ENCODE peak calls at places on chromosomes 16 and 17, in eight cellular contexts. One of them, this sample, is unnamed.

GRCh38 chr17:38885044-38885727 is 15.3 kb downstream of the LASP1 start:
- DNase-seq in CD8-positive, alpha-beta T cell: no peak
- DNase-seq in left ventricle myocardium inferior: no peak
- DNase-seq in ascending aorta: no peak
- DNase-seq in GM23338: no peak
- DNase-seq in ovary: no peak
- DNase-seq in endothelial cell of umbilical vein: no peak
- DNase-seq in right lobe of liver: peak; percentile 73
- DNase-seq in this sample: no peak

GRCh38 chr16:78598186-78598585 is 498.7 kb downstream of the WWOX start:
- DNase-seq in GM23338: no peak
- DNase-seq in endothelial cell of umbilical vein: no peak
- DNase-seq in right lobe of liver: peak; percentile 54
- DNase-seq in ascending aorta: no peak
- DNase-seq in ovary: no peak
- DNase-seq in CD8-positive, alpha-beta T cell: no peak
- DNase-seq in left ventricle myocardium inferior: no peak
- DNase-seq in this sample: no peak

GRCh38 chr17:10247806-10248334 is 49.5 kb upstream of the GAS7 start:
- DNase-seq in left ventricle myocardium inferior: no peak
- DNase-seq in CD8-positive, alpha-beta T cell: no peak
- DNase-seq in endothelial cell of umbilical vein: no peak
- DNase-seq in ovary: no peak
- DNase-seq in ascending aorta: peak; percentile 18
- DNase-seq in GM23338: no peak
- DNase-seq in right lobe of liver: no peak
- DNase-seq in this sample: no peak

GRCh38 chr17:17789828-17790672 is 46.7 kb downstream of the SREBF1 start:
- DNase-seq in right lobe of liver: no peak
- DNase-seq in endothelial cell of umbilical vein: no peak
- DNase-seq in left ventricle myocardium inferior: no peak
- DNase-seq in ovary: no peak
- DNase-seq in GM23338: no peak
- DNase-seq in CD8-positive, alpha-beta T cell: no peak
- DNase-seq in ascending aorta: no peak
- DNase-seq in this sample: no peak

GRCh38 chr16:11194913-11195312 is 61.1 kb downstream of the SOCS1 start:
- DNase-seq in right lobe of liver: no peak
- DNase-seq in CD8-positive, alpha-beta T cell: no peak
- DNase-seq in ovary: no peak
- DNase-seq in GM23338: no peak
- DNase-seq in left ventricle myocardium inferior: no peak
- DNase-seq in endothelial cell of umbilical vein: no peak
- DNase-seq in ascending aorta: no peak
- DNase-seq in this sample: no peak

GRCh38 chr17:50679008-50679544 is 28.6 kb downstream of the ANKRD40 start:
- DNase-seq in right lobe of liver: no peak
- DNase-seq in left ventricle myocardium inferior: no peak
- DNase-seq in GM23338: no peak
- DNase-seq in endothelial cell of umbilical vein: no peak
- DNase-seq in ovary: no peak
- DNase-seq in CD8-positive, alpha-beta T cell: no peak
- DNase-seq in ascending aorta: no peak
- DNase-seq in this sample: no peak

GRCh38 chr17:55634702-55635101 is 88.0 kb downstream of the TMEM100 start:
- DNase-seq in ascending aorta: no peak
- DNase-seq in ovary: no peak
- DNase-seq in left ventricle myocardium inferior: no peak
- DNase-seq in CD8-positive, alpha-beta T cell: no peak
- DNase-seq in GM23338: no peak
- DNase-seq in endothelial cell of umbilical vein: no peak
- DNase-seq in right lobe of liver: no peak
- DNase-seq in this sample: no peak

GRCh38 chr16:12611006-12611477 is 192.6 kb downstream of the CPPED1 start:
- DNase-seq in CD8-positive, alpha-beta T cell: no peak
- DNase-seq in endothelial cell of umbilical vein: no peak
- DNase-seq in left ventricle myocardium inferior: no peak
- DNase-seq in ovary: no peak
- DNase-seq in ascending aorta: no peak
- DNase-seq in GM23338: no peak
- DNase-seq in right lobe of liver: no peak
- DNase-seq in this sample: no peak

GRCh38 chr17:7133424-7133823 is 18.8 kb upstream of the ASGR2 start:
- DNase-seq in right lobe of liver: no peak
- DNase-seq in left ventricle myocardium inferior: peak; percentile 39
- DNase-seq in ascending aorta: peak; percentile 73
- DNase-seq in GM23338: peak; percentile 82
- DNase-seq in endothelial cell of umbilical vein: peak; percentile 27
- DNase-seq in CD8-positive, alpha-beta T cell: peak; percentile 7
- DNase-seq in ovary: no peak
- DNase-seq in this sample: no peak

GRCh38 chr17:4499431-4500187 is 928 bp downstream of the SPNS2 start:
- DNase-seq in endothelial cell of umbilical vein: peak; percentile 69
- DNase-seq in left ventricle myocardium inferior: no peak
- DNase-seq in CD8-positive, alpha-beta T cell: no peak
- DNase-seq in right lobe of liver: no peak
- DNase-seq in GM23338: peak; percentile 66
- DNase-seq in ascending aorta: no peak
- DNase-seq in ovary: no peak
- DNase-seq in this sample: no peak

GRCh38 chr17:59337741-59338299 is 6.4 kb downstream of the YPEL2 start:
- DNase-seq in left ventricle myocardium inferior: no peak
- DNase-seq in GM23338: no peak
- DNase-seq in endothelial cell of umbilical vein: no peak
- DNase-seq in ovary: no peak
- DNase-seq in ascending aorta: no peak
- DNase-seq in CD8-positive, alpha-beta T cell: no peak
- DNase-seq in right lobe of liver: no peak
- DNase-seq in this sample: no peak

GRCh38 chr16:20904507-20905079 is 4.0 kb downstream of the LYRM1 start:
- DNase-seq in ascending aorta: no peak
- DNase-seq in CD8-positive, alpha-beta T cell: no peak
- DNase-seq in GM23338: no peak
- DNase-seq in endothelial cell of umbilical vein: peak; percentile 97
- DNase-seq in left ventricle myocardium inferior: no peak
- DNase-seq in right lobe of liver: no peak
- DNase-seq in ovary: no peak
- DNase-seq in this sample: no peak

GRCh38 chr16:4477966-4478365 is 1.8 kb downstream of the HMOX2 start:
- DNase-seq in endothelial cell of umbilical vein: peak; percentile 95
- DNase-seq in right lobe of liver: no peak
- DNase-seq in left ventricle myocardium inferior: no peak
- DNase-seq in GM23338: peak; percentile 64
- DNase-seq in ovary: no peak
- DNase-seq in ascending aorta: no peak
- DNase-seq in CD8-positive, alpha-beta T cell: no peak
- DNase-seq in this sample: no peak

GRCh38 chr16:71648162-71648561 is 22.2 kb downstream of the MARVELD3 start:
- DNase-seq in ovary: no peak
- DNase-seq in right lobe of liver: no peak
- DNase-seq in GM23338: no peak
- DNase-seq in CD8-positive, alpha-beta T cell: no peak
- DNase-seq in left ventricle myocardium inferior: no peak
- DNase-seq in endothelial cell of umbilical vein: no peak
- DNase-seq in ascending aorta: no peak
- DNase-seq in this sample: no peak

GRCh38 chr16:56933266-56933619 is 1.3 kb downstream of the HERPUD1 start:
- DNase-seq in GM23338: peak; percentile 33
- DNase-seq in ascending aorta: no peak
- DNase-seq in left ventricle myocardium inferior: no peak
- DNase-seq in right lobe of liver: no peak
- DNase-seq in endothelial cell of umbilical vein: no peak
- DNase-seq in ovary: no peak
- DNase-seq in CD8-positive, alpha-beta T cell: no peak
- DNase-seq in this sample: peak; percentile 15
- TF ChIP-seq CTCF in GM23338: no peak
- TF ChIP-seq CTCF in ascending aorta: no peak
- TF ChIP-seq CTCF in left ventricle myocardium inferior: no peak
- TF ChIP-seq CTCF in right lobe of liver: no peak
- TF ChIP-seq CTCF in endothelial cell of umbilical vein: no peak
- TF ChIP-seq CTCF in ovary: no peak
- TF ChIP-seq CTCF in CD8-positive, alpha-beta T cell: no peak
- TF ChIP-seq CTCF in this sample: no peak

GRCh38 chr17:77449373-77449907 is 308.7 kb downstream of the SEC14L1 start:
- DNase-seq in ovary: no peak
- DNase-seq in ascending aorta: no peak
- DNase-seq in left ventricle myocardium inferior: no peak
- DNase-seq in GM23338: no peak
- DNase-seq in endothelial cell of umbilical vein: no peak
- DNase-seq in CD8-positive, alpha-beta T cell: no peak
- DNase-seq in right lobe of liver: no peak
- DNase-seq in this sample: no peak
- H3K4me1 ChIP-seq in ovary: peaks cover 35% of the 10 kb centered on the region
- H3K4me1 ChIP-seq in ascending aorta: peaks cover 18% of the 10 kb centered on the region
- H3K4me1 ChIP-seq in left ventricle myocardium inferior: peaks cover 88% of the 10 kb centered on the region
- H3K4me1 ChIP-seq in GM23338: peaks cover 40% of the 10 kb centered on the region
- H3K4me1 ChIP-seq in endothelial cell of umbilical vein: peaks cover 37% of the 10 kb centered on the region
- H3K4me1 ChIP-seq in CD8-positive, alpha-beta T cell: peaks cover 60% of the 10 kb centered on the region
- H3K4me1 ChIP-seq in right lobe of liver: no peaks in the 10 kb centered on the region
- H3K4me1 ChIP-seq in this sample: peaks cover 71% of the 10 kb centered on the region

DNA sequence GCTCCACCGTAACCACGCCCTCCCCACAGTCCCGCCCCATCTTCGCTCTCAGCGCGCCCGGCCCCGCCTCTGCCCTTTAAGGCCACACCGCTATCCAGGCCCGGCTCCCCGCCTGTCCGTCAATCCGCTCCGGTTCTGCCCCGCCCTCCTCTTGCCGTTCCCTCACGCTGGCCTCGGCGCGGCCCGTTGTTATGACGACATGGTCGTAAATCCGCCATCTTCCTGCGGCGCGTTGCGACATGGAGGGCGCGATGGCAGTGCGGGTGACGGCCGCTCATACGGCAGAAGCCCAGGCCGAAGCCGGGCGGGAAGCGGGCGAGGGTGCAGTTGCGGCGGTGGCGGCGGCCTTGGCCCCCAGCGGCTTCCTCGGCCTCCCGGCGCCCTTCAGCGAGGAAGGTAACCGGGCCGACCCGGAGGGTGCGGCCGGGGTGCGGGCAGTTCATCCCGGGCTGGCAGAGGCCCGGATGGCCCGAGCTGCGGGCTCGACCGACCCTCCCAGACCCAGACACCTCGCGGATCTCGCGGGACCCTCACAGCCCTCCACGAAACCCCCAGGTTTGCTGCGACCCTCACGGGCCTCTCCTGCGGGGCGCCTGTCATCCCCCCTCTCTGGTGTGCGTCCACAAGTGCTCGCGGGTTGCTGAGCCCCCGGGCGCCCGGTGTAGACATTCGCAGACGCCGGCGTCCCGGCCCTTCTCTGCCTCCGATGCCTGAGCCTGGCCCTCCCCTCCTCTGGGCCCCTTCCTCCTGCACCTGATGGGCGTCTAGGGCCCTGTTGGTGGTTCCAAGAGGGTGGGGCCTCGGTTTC is at the start of gene E4F1:
- DNase-seq in GM23338: peak; percentile 100
- DNase-seq in ovary: peak; percentile 99
- DNase-seq in endothelial cell of umbilical vein: peak; percentile 99
- DNase-seq in CD8-positive, alpha-beta T cell: peak; percentile 98
- DNase-seq in ascending aorta: peak; percentile 100
- DNase-seq in left ventricle myocardium inferior: peak; percentile 100
- DNase-seq in right lobe of liver: peak; percentile 100
- DNase-seq in this sample: peak; percentile 99
- TF ChIP-seq CTCF in GM23338: no peak
- TF ChIP-seq CTCF in ovary: no peak
- TF ChIP-seq CTCF in endothelial cell of umbilical vein: no peak
- TF ChIP-seq CTCF in CD8-positive, alpha-beta T cell: no peak
- TF ChIP-seq CTCF in ascending aorta: no peak
- TF ChIP-seq CTCF in left ventricle myocardium inferior: no peak
- TF ChIP-seq CTCF in right lobe of liver: no peak
- TF ChIP-seq CTCF in this sample: no peak

DNA sequence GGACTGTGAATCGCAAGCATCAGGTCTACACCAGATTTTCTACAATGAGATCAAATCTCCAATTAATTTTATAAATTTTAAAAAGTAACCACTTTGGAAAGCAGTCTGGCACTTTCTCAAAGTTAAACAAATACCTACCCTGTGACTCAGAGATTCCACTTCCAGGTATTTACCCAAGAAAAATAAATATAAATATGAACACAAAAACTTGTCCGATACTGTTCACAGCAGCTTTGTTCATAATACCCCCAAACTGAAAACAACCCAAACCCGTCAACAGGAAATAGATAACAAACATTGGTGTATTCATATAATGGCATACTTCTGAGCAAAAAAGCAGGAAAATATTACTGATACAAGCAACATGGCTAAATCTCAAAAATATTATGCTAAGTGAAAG is 12.1 kb downstream of the ZDHHC7 start:
- DNase-seq in endothelial cell of umbilical vein: peak; percentile 69
- DNase-seq in ascending aorta: no peak
- DNase-seq in GM23338: no peak
- DNase-seq in CD8-positive, alpha-beta T cell: no peak
- DNase-seq in ovary: no peak
- DNase-seq in right lobe of liver: no peak
- DNase-seq in left ventricle myocardium inferior: no peak
- DNase-seq in this sample: no peak
- H3K4me1 ChIP-seq in endothelial cell of umbilical vein: peaks cover 22% of the 10 kb centered on the region
- H3K4me1 ChIP-seq in ascending aorta: peaks cover 8% of the 10 kb centered on the region
- H3K4me1 ChIP-seq in GM23338: no peaks in the 10 kb centered on the region
- H3K4me1 ChIP-seq in CD8-positive, alpha-beta T cell: peaks cover 9% of the 10 kb centered on the region
- H3K4me1 ChIP-seq in ovary: peaks cover 39% of the 10 kb centered on the region
- H3K4me1 ChIP-seq in right lobe of liver: no peaks in the 10 kb centered on the region
- H3K4me1 ChIP-seq in left ventricle myocardium inferior: peaks cover 81% of the 10 kb centered on the region
- H3K4me1 ChIP-seq in this sample: peaks cover 60% of the 10 kb centered on the region

GRCh38 chr17:78412403-78412802 is 34.0 kb downstream of the PGS1 start:
- DNase-seq in CD8-positive, alpha-beta T cell: no peak
- DNase-seq in ascending aorta: no peak
- DNase-seq in right lobe of liver: no peak
- DNase-seq in endothelial cell of umbilical vein: no peak
- DNase-seq in ovary: no peak
- DNase-seq in left ventricle myocardium inferior: no peak
- DNase-seq in GM23338: peak; percentile 54
- DNase-seq in this sample: no peak
- TF ChIP-seq CTCF in CD8-positive, alpha-beta T cell: peak; percentile 23
- TF ChIP-seq CTCF in ascending aorta: no peak
- TF ChIP-seq CTCF in right lobe of liver: peak; percentile 29
- TF ChIP-seq CTCF in endothelial cell of umbilical vein: peak; percentile 28
- TF ChIP-seq CTCF in ovary: no peak
- TF ChIP-seq CTCF in left ventricle myocardium inferior: peak; percentile 45
- TF ChIP-seq CTCF in GM23338: peak; percentile 59
- TF ChIP-seq CTCF in this sample: no peak

GRCh38 chr16:88637797-88638196 is 575 bp upstream of the IL17C start:
- DNase-seq in ascending aorta: no peak
- DNase-seq in right lobe of liver: no peak
- DNase-seq in endothelial cell of umbilical vein: no peak
- DNase-seq in CD8-positive, alpha-beta T cell: no peak
- DNase-seq in left ventricle myocardium inferior: no peak
- DNase-seq in ovary: no peak
- DNase-seq in GM23338: no peak
- DNase-seq in this sample: no peak

GRCh38 chr16:88634994-88635670 is 3.2 kb upstream of the IL17C start:
- DNase-seq in CD8-positive, alpha-beta T cell: no peak
- DNase-seq in endothelial cell of umbilical vein: no peak
- DNase-seq in ovary: no peak
- DNase-seq in ascending aorta: no peak
- DNase-seq in left ventricle myocardium inferior: no peak
- DNase-seq in right lobe of liver: no peak
- DNase-seq in GM23338: no peak
- DNase-seq in this sample: no peak

GRCh38 chr16:88635671-88636070 is 2.7 kb upstream of the IL17C start:
- DNase-seq in CD8-positive, alpha-beta T cell: no peak
- DNase-seq in right lobe of liver: no peak
- DNase-seq in left ventricle myocardium inferior: no peak
- DNase-seq in ascending aorta: no peak
- DNase-seq in ovary: no peak
- DNase-seq in GM23338: no peak
- DNase-seq in endothelial cell of umbilical vein: no peak
- DNase-seq in this sample: no peak

GRCh38 chr16:88638323-88639230 is at the start of gene IL17C:
- DNase-seq in left ventricle myocardium inferior: no peak
- DNase-seq in ascending aorta: no peak
- DNase-seq in GM23338: peak; percentile 80
- DNase-seq in right lobe of liver: no peak
- DNase-seq in ovary: no peak
- DNase-seq in CD8-positive, alpha-beta T cell: no peak
- DNase-seq in endothelial cell of umbilical vein: no peak
- DNase-seq in this sample: no peak

GRCh38 chr16:88636488-88637265 is 1.7 kb upstream of the IL17C start:
- DNase-seq in GM23338: no peak
- DNase-seq in right lobe of liver: no peak
- DNase-seq in endothelial cell of umbilical vein: no peak
- DNase-seq in CD8-positive, alpha-beta T cell: no peak
- DNase-seq in left ventricle myocardium inferior: no peak
- DNase-seq in ascending aorta: no peak
- DNase-seq in ovary: no peak
- DNase-seq in this sample: no peak
- H3K4me1 ChIP-seq in GM23338: peaks cover 22% of the 10 kb centered on the region
- H3K4me1 ChIP-seq in right lobe of liver: no peaks in the 10 kb centered on the region
- H3K4me1 ChIP-seq in endothelial cell of umbilical vein: peaks cover 8% of the 10 kb centered on the region
- H3K4me1 ChIP-seq in CD8-positive, alpha-beta T cell: peaks cover 60% of the 10 kb centered on the region
- H3K4me1 ChIP-seq in left ventricle myocardium inferior: peaks cover 18% of the 10 kb centered on the region
- H3K4me1 ChIP-seq in ascending aorta: peaks cover 4% of the 10 kb centered on the region
- H3K4me1 ChIP-seq in ovary: no peaks in the 10 kb centered on the region
- H3K4me1 ChIP-seq in this sample: peaks cover 16% of the 10 kb centered on the region

This sample was measured in tibial artery.